ENCODE peak calls at places on chromosomes 13 and 19, in ten cellular contexts. Q is stomach, U is uterus, A is sigmoid colon, W is Panc1, L is adrenal gland, N is thyroid gland, K is HCT116, E is neural progenitor cell, I is BE2C. T is an unnamed sample. For H3K36me3, the result is how much of the 10 kb centered on the place peaks cover.

GRCh38 chr19:35132254-35132653 is 2.6 kb downstream of the LGI4 start:
- DNase-seq in L (no peak), E (no peak), N (no peak), I (no peak), K (no peak), W (no peak), U (no peak), A (no peak), Q (no peak), T (no peak)

GRCh38 chr13:66210677-66211076 is 1019.5 kb downstream of the PCDH9 start:
- DNase-seq in N (no peak), E (no peak), U (no peak), I (no peak), Q (no peak), A (no peak), W (peak), L (no peak), K (peak), T (no peak)

GRCh38 chr19:7832781-7833180 is 2.8 kb downstream of the EVI5L start:
- DNase-seq in W (no peak), Q (no peak), I (no peak), N (no peak), K (no peak), U (no peak), L (no peak), E (no peak), A (no peak), T (no peak)

GRCh38 chr19:11504502-11505031 is 1.1 kb downstream of the ZNF653 start:
- DNase-seq in N (no peak), L (no peak), Q (no peak), W (no peak), I (no peak), K (no peak), A (no peak), E (no peak), U (no peak), T (no peak)

GRCh38 chr13:113928701-113929627 is 44.9 kb downstream of the C13orf46 start:
- DNase-seq in L (peak), W (no peak), N (peak), K (no peak), I (no peak), E (no peak), A (peak), Q (peak), U (peak), T (no peak)

GRCh38 chr19:22257381-22257780 is 28.9 kb upstream of the ZNF729 start:
- DNase-seq in K (no peak), E (no peak), Q (no peak), A (no peak), I (no peak), L (no peak), W (no peak), U (no peak), N (no peak), T (no peak)

GRCh38 chr13:33070713-33071112 is 54.5 kb downstream of the KL start:
- DNase-seq in K (no peak), U (no peak), N (no peak), A (no peak), L (no peak), W (no peak), I (no peak), Q (no peak), E (no peak), T (no peak)

GRCh38 chr13:91133941-91134772 is 213.3 kb upstream of the MIR17HG start:
- DNase-seq in N (peak), W (peak), L (peak), I (peak), K (peak), U (no peak), A (no peak), Q (peak), E (peak), T (peak)

GRCh38 chr13:42215578-42216421 is 56.2 kb upstream of the AKAP11 start:
- DNase-seq in I (peak), U (no peak), K (peak), N (peak), Q (no peak), A (no peak), L (peak), E (peak), W (no peak), T (peak)

GRCh38 chr19:50979758-50980157 is 4.0 kb downstream of the KLK7 start:
- DNase-seq in U (no peak), W (no peak), K (no peak), E (no peak), A (peak), L (no peak), N (no peak), I (no peak), Q (no peak), T (no peak)

GRCh38 chr19:2250765-2251576 is 1.8 kb downstream of the AMH start:
- DNase-seq in Q (no peak), N (no peak), A (no peak), I (peak), K (no peak), W (no peak), E (no peak), L (no peak), U (no peak), T (no peak)

GRCh38 chr13:108987488-108987887 is 358.1 kb downstream of the MYO16 start:
- DNase-seq in K (no peak), W (no peak), I (no peak), N (no peak), A (no peak), L (no peak), U (no peak), E (no peak), Q (no peak), T (no peak)

DNA sequence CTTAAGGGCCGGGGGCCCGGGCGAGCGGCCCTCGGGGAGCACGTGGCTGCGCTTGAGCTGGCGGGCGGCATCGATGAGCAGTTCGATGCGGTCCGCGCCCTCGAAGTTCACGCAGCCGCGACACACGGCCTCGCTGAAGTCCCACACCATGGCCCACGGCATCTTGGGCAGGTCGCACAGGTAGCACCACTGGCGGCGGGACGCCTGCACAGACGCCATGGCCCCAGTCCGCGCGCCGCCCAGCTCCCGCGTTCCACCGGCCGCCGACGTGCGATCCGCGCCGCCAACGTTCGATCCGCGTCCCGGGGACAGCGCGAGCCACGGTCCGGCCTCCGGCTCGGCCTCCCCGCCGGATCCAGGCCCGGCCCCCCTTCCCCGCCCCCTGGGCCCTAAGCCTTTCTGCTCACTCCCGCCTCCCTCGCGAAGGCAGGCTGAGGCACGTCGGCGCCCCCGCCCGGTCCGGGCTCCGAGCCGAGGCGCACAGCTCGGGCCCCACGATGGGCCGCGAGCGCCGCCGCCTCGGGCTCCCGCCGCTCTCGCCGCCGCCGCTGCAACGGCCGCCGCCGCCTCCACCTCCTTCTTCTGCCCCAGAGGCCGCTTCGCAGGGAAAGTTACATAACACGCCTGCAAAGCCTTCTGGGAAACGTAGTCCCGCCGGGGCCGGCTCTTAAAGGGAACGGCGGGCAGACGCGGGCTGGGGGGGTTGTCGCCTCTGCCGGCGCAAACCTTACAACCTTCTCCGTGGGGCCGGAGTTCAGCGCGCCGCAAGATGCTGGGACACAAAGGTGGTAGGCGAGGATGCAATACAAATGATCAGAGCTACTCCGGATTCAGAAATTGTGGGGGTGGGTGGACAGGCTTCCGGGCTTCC is at the start of gene IRF2BP1:
- DNase-seq in K (peak), I (peak), L (peak), W (no peak), A (peak), Q (peak), E (peak), U (peak), N (peak), T (peak)
- TF ChIP-seq CTCF in K (no peak), I (no peak), L (no peak), W (no peak), A (no peak), Q (no peak), E (peak), U (no peak), N (peak), T (no peak)

GRCh38 chr19:48833977-48834376 is 2.3 kb downstream of the HSD17B14 start:
- DNase-seq in E (no peak), A (no peak), N (no peak), L (no peak), U (no peak), K (no peak), Q (no peak), I (no peak), W (no peak), T (no peak)

GRCh38 chr19:48835734-48836088 is 580 bp downstream of the HSD17B14 start:
- DNase-seq in L (peak), Q (peak), E (peak), U (peak), I (peak), W (peak), K (peak), A (peak), N (peak), T (peak)

GRCh38 chr19:48837586-48838191 is 1.4 kb upstream of the HSD17B14 start:
- DNase-seq in W (no peak), Q (no peak), L (no peak), I (no peak), A (peak), E (peak), K (no peak), U (no peak), N (no peak), T (no peak)

GRCh38 chr19:48836089-48837017 is at the start of gene HSD17B14:
- DNase-seq in I (peak), W (no peak), Q (no peak), A (peak), L (no peak), E (peak), U (peak), N (peak), K (no peak), T (no peak)

GRCh38 chr19:48837081-48837524 is 812 bp upstream of the HSD17B14 start:
- DNase-seq in L (peak), I (peak), K (peak), W (no peak), U (peak), N (peak), Q (peak), E (peak), A (peak), T (peak)
- H3K4me3 ChIP-seq in L (peak), I (peak), K (no peak), W (peak), U (peak), N (no peak), Q (peak), E (peak), A (peak), T (no peak)

GRCh38 chr19:14450876-14451275 is 17.8 kb downstream of the PKN1 start:
- DNase-seq in I (no peak), Q (no peak), L (no peak), E (no peak), N (no peak), A (no peak), W (no peak), U (no peak), K (no peak), T (no peak)
- H3K36me3 ChIP-seq in I (under half), Q (half or more), L (under half), E (under half), N (half or more), A (half or more), W (under half), U (under half), K (under half), T (under half)

GRCh38 chr19:710767-711166 is 2.0 kb downstream of the PALM start:
- DNase-seq in L (no peak), A (no peak), E (no peak), W (no peak), U (no peak), N (no peak), I (no peak), K (no peak), Q (no peak), T (no peak)

GRCh38 chr19:709196-709964 is 645 bp downstream of the PALM start:
- DNase-seq in U (no peak), Q (no peak), I (no peak), E (peak), K (no peak), A (no peak), L (no peak), W (no peak), N (no peak), T (no peak)

GRCh38 chr19:709965-710714 is 1.4 kb downstream of the PALM start:
- DNase-seq in W (no peak), Q (no peak), U (peak), I (no peak), E (peak), K (no peak), L (no peak), N (no peak), A (peak), T (no peak)

GRCh38 chr19:711224-711623 is 2.5 kb downstream of the PALM start:
- DNase-seq in I (no peak), N (no peak), A (no peak), W (no peak), E (no peak), L (no peak), K (no peak), Q (no peak), U (no peak), T (no peak)

DNA sequence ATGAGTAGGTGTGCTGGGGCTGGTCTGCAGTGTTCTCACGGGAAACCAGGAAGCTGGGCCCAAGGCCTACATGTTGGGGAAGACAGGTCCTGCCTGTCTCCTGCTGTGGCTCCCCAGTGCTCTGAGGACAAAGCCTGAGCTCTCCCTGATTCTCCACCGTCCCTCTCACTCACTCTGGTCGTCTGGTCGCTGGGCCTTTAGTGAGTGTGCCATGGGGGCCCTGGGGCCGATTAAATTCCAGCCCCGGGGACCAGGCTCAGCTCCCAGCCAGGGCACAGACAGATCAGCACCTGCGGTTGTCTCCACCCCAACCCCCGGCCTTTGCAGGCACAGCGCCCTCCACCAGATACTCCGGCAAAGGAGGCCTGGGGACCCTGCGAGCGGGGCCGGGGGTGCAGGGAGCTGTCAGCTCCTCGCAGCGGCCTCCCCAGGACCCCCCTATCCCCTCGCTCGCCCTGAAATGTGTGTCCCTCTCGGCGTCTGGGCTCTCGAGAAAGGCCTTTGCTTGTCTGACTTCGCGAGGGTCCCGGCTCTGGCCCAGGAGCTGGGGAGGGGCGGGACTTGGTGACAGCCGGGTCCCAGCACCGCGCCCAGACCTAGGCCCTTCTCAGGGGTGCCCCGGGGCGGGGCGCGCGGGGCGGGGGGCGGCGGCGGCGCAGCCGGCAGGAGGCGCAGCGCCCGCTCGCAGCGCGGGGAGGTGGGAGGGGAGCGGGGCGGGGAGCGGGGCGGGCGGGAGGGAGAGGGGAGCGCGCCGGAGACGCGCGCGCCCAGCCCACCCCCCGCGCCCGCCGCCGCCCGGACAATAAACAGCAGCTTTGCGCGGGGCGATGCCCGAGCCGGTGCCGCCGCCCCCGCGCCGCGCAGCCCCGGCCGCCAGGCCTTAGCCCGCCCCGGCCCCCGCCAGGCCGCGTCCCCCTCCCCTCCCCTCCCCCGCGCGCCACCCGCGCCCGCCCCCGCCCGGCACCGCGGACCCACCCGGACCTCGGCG is at the start of gene PALM:
- DNase-seq in W (no peak), A (peak), Q (peak), E (peak), K (no peak), L (no peak), U (peak), N (peak), I (peak), T (no peak)
- TF ChIP-seq CTCF in W (peak), A (peak), Q (peak), E (peak), K (no peak), L (peak), U (no peak), N (no peak), I (no peak), T (no peak)